ENCODE peak calls at places on chromosomes 16 and 17, in seven cellular contexts. X is EL; S is H54; Z is stimulated activated CD8-positive, alpha-beta memory T cell treated with anti-CD3 and anti-CD28 coated beads, Interleukin-7, amount 100 ng/mL, for 4 hours; G is mucosa of descending colon; D is GM13977; T is heart right ventricle. R is an unnamed sample.

GRCh38 chr16:89052191-89052787 is 41.4 kb upstream of the ACSF3 start:
- DNase-seq in X (no peak), S (peak), Z (no peak), G (peak), D (no peak), T (peak), R (no peak)

GRCh38 chr16:17633146-17633966 is 162.6 kb upstream of the XYLT1 start:
- DNase-seq in X (no peak), S (no peak), Z (no peak), G (no peak), D (no peak), T (no peak), R (peak)

GRCh38 chr17:41741709-41742108 is 7.3 kb upstream of the HAP1 start:
- DNase-seq in X (no peak), S (no peak), Z (no peak), G (no peak), D (no peak), T (no peak), R (no peak)

GRCh38 chr16:27444015-27444414 is 42.0 kb downstream of the IL21R start:
- DNase-seq in X (peak), S (peak), Z (no peak), G (no peak), D (no peak), T (no peak), R (no peak)

GRCh38 chr17:2883544-2884203 is 87.4 kb downstream of the RAP1GAP2 start:
- DNase-seq in X (peak), S (peak), Z (no peak), G (no peak), D (no peak), T (peak), R (no peak)

GRCh38 chr16:83054302-83054701 is 427.5 kb downstream of the CDH13 start:
- DNase-seq in X (no peak), S (no peak), Z (no peak), G (no peak), D (no peak), T (no peak), R (no peak)

GRCh38 chr16:53892155-53892554 is 188.2 kb downstream of the FTO start:
- DNase-seq in X (peak), S (no peak), Z (no peak), G (no peak), D (peak), T (no peak), R (peak)

GRCh38 chr17:45135978-45136791 is 698 bp downstream of the ACBD4 start:
- DNase-seq in X (no peak), S (no peak), Z (no peak), G (no peak), D (no peak), T (no peak), R (no peak)

GRCh38 chr16:57531253-57531575 is 5.2 kb downstream of the CCDC102A start:
- DNase-seq in X (no peak), S (no peak), Z (no peak), G (no peak), D (peak), T (no peak), R (no peak)

GRCh38 chr17:47733414-47734288 is 615 bp downstream of the TBX21 start:
- DNase-seq in X (no peak), S (no peak), Z (no peak), G (no peak), D (no peak), T (no peak), R (peak)

GRCh38 chr16:85420501-85421337 is 192.4 kb upstream of the GSE1 start:
- DNase-seq in X (peak), S (peak), Z (peak), G (peak), D (peak), T (peak), R (peak)

GRCh38 chr16:67632415-67633172 is 12.3 kb upstream of the CARMIL2 start:
- DNase-seq in X (no peak), S (no peak), Z (no peak), G (no peak), D (no peak), T (peak), R (no peak)

GRCh38 chr17:63988741-63989621 is 9.2 kb upstream of the PRR29 start:
- DNase-seq in X (no peak), S (no peak), Z (no peak), G (peak), D (no peak), T (no peak), R (no peak)

GRCh38 chr17:62823111-62823895 is 15.2 kb upstream of the MARCHF10 start:
- DNase-seq in X (peak), S (no peak), Z (no peak), G (no peak), D (no peak), T (no peak), R (no peak)

GRCh38 chr17:61015966-61016365 is 338.3 kb downstream of the BCAS3 start:
- DNase-seq in X (no peak), S (no peak), Z (no peak), G (no peak), D (no peak), T (no peak), R (no peak)

GRCh38 chr17:77790143-77790829 is 168.2 kb upstream of the TNRC6C start:
- DNase-seq in X (no peak), S (no peak), Z (no peak), G (no peak), D (no peak), T (no peak), R (no peak)

GRCh38 chr17:61416540-61417363 is 17.1 kb downstream of the TBX2 start:
- DNase-seq in X (peak), S (peak), Z (no peak), G (peak), D (peak), T (peak), R (peak)

GRCh38 chr16:7083086-7083485 is 249.6 kb upstream of the RBFOX1 start:
- DNase-seq in X (no peak), S (no peak), Z (no peak), G (no peak), D (no peak), T (no peak), R (no peak)

GRCh38 chr17:73401911-73402310 is 90.1 kb upstream of the CDC42EP4 start:
- DNase-seq in X (no peak), S (no peak), Z (no peak), G (no peak), D (no peak), T (peak), R (no peak)

GRCh38 chr17:39022961-39023360 is 55.8 kb upstream of the FBXO47 start:
- DNase-seq in X (no peak), S (no peak), Z (no peak), G (no peak), D (no peak), T (no peak), R (no peak)

GRCh38 chr16:54318941-54319340 is 32.4 kb upstream of the IRX3 start:
- DNase-seq in X (peak), S (no peak), Z (no peak), G (no peak), D (no peak), T (no peak), R (no peak)

GRCh38 chr17:77160032-77160876 is 19.5 kb downstream of the SEC14L1 start:
- DNase-seq in X (no peak), S (no peak), Z (no peak), G (no peak), D (no peak), T (no peak), R (no peak)

GRCh38 chr17:81734405-81735055 is 22.4 kb downstream of the SLC25A10 start:
- DNase-seq in X (no peak), S (no peak), Z (no peak), G (peak), D (no peak), T (no peak), R (no peak)

GRCh38 chr17:74396567-74396966 is 29.3 kb downstream of the GPR142 start:
- DNase-seq in X (no peak), S (no peak), Z (no peak), G (no peak), D (no peak), T (no peak), R (no peak)

GRCh38 chr17:39674179-39674578 is 5.9 kb downstream of the PNMT start:
- DNase-seq in X (no peak), S (no peak), Z (no peak), G (peak), D (no peak), T (no peak), R (no peak)

GRCh38 chr16:50071075-50071671 is 5.4 kb downstream of the HEATR3 start:
- DNase-seq in X (no peak), S (no peak), Z (no peak), G (no peak), D (no peak), T (no peak), R (no peak)

GRCh38 chr16:85422374-85423185 is 190.5 kb upstream of the GSE1 start:
- DNase-seq in X (no peak), S (no peak), Z (no peak), G (peak), D (no peak), T (no peak), R (no peak)

GRCh38 chr17:21194210-21194609 is 19.8 kb downstream of the TMEM11 start:
- DNase-seq in X (no peak), S (no peak), Z (no peak), G (no peak), D (no peak), T (no peak), R (no peak)